ENCODE peak calls at places on chromosomes 12 and 14, in ten cellular contexts. X, F, K, I, B, H, W, Q, C and N are unnamed samples.

GRCh38 chr12:59122784-59123183 is 202.5 kb upstream of the LRIG3 start:
- DNase-seq in C (no peak), X (no peak), B (no peak), Q (no peak), W (no peak), F (no peak), H (no peak), K (no peak), I (no peak), N (no peak)

GRCh38 chr14:52918486-52918885 is 32.4 kb downstream of the FERMT2 start:
- DNase-seq in H (peak; percentile 22), K (no peak), Q (peak; percentile 12), X (no peak), B (peak; percentile 10), W (peak; percentile 57), C (no peak), I (no peak), F (no peak), N (no peak)

GRCh38 chr12:63064080-63064479 is 86.9 kb downstream of the AVPR1A start:
- DNase-seq in I (no peak), F (no peak), K (no peak), H (no peak), W (peak; percentile 3), Q (no peak), X (no peak), B (no peak), C (no peak), N (no peak)

GRCh38 chr12:12439636-12440035 is 82.8 kb downstream of the BORCS5 start:
- DNase-seq in I (no peak), F (no peak), Q (no peak), X (no peak), K (peak; percentile 45), C (peak; percentile 83), W (peak; percentile 84), H (peak; percentile 37), B (no peak), N (no peak)

GRCh38 chr12:92403210-92404175 is 257.8 kb upstream of the BTG1 start:
- DNase-seq in K (peak; percentile 92), X (no peak), C (no peak), W (no peak), B (peak; percentile 21), I (no peak), Q (peak; percentile 20), F (peak; percentile 36), H (no peak), N (no peak)

GRCh38 chr14:35050652-35051051 is 4.6 kb downstream of the FAM177A1 start:
- DNase-seq in W (no peak), F (no peak), X (no peak), Q (no peak), K (peak; percentile 79), H (no peak), B (no peak), I (no peak), C (peak; percentile 61), N (no peak)

GRCh38 chr14:104532191-104532555 is 47.4 kb upstream of the C14orf180 start:
- DNase-seq in I (no peak), X (no peak), B (no peak), F (no peak), C (no peak), W (no peak), K (no peak), Q (no peak), H (no peak), N (no peak)

GRCh38 chr14:39469094-39469710 is 37.0 kb upstream of the FBXO33 start:
- DNase-seq in C (no peak), F (peak; percentile 26), I (no peak), B (no peak), H (no peak), K (peak; percentile 45), X (no peak), Q (no peak), W (peak; percentile 61), N (no peak)

GRCh38 chr12:57096099-57096572 is 7.2 kb downstream of the NAB2 start:
- DNase-seq in B (no peak), X (peak; percentile 86), C (peak; percentile 46), Q (no peak), K (no peak), I (no peak), F (no peak), H (no peak), W (no peak), N (no peak)

GRCh38 chr12:57092876-57093411 is 4.0 kb downstream of the NAB2 start:
- DNase-seq in C (no peak), H (no peak), F (no peak), I (no peak), X (no peak), Q (no peak), W (no peak), B (no peak), K (no peak), N (no peak)

GRCh38 chr12:57093412-57094193 is 4.7 kb downstream of the NAB2 start:
- DNase-seq in F (peak; percentile 67), B (peak; percentile 93), W (peak; percentile 77), C (no peak), Q (peak; percentile 86), K (peak; percentile 72), X (peak; percentile 94), I (peak; percentile 94), H (peak; percentile 67), N (no peak)

GRCh38 chr12:57095440-57095839 is 6.5 kb downstream of the NAB2 start:
- DNase-seq in C (no peak), X (peak; percentile 84), H (no peak), I (no peak), Q (no peak), F (no peak), B (no peak), W (no peak), K (no peak), N (no peak)

DNA sequence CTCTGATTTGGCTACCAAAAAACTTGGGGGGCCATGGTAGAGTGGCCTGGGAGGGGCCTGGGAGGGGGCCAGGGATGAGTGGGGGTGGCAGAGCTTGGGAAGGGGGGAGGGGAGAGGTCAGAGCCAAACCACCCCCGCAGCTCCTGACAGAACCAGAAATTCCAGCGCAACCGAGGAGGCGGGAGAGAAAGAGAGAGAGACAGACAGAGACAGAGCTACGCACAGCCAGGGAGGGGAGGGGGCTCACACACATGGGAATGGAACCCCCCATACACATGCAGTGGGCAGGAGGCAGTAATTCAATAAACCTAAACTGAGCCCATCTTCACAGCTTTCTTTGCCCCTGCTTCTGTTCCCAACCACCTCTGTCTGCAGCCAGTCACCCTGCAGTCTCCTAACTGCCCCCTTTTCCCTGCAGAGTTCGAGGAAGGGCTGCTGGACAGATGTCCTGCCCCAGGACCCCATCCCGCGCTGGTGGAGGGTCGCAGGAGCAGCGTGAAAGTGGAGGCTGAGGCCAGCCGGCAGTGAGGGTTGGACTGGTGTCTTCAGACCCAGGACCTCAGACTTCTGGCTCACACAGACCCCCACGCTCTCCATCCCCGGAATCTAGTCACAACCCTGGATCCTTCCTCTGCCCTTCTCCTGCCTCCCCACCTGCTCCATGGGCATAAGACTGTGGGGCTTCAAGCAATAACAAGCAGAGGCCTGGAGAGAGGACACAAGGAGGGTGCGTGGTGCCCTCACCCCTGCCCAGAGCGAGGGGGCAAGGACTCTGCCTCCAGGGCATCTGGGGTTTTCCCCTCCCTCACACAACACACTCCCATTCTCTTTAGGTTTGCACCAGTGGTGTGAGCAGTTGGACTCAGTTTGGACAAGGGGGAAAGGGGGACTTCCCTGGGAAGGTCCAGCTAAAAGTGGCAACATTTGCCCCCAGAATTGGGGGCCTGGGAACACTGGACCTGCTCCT is 5.6 kb downstream of the NAB2 start:
- DNase-seq in W (no peak), B (no peak), C (peak; percentile 55), Q (no peak), I (no peak), F (no peak), X (peak; percentile 85), K (no peak), H (no peak), N (no peak)
- TF ChIP-seq POLR2A in W (no peak), B (peak; percentile 63), C (no peak), Q (peak; percentile 56), I (no peak), F (no peak), X (no peak), K (no peak), H (no peak), N (no peak)

GRCh38 chr12:56636118-56636674 is 6.1 kb upstream of the BAZ2A start:
- DNase-seq in C (peak; percentile 94), B (peak; percentile 78), I (peak; percentile 96), H (peak; percentile 95), K (peak; percentile 94), F (peak; percentile 93), X (peak; percentile 97), Q (no peak), W (peak; percentile 92), N (peak; percentile 92)
- TF ChIP-seq POLR2A in C (no peak), B (no peak), I (peak; percentile 92), H (peak; percentile 26), K (peak; percentile 72), F (peak; percentile 95), X (no peak), Q (no peak), W (no peak), N (peak; percentile 20)

GRCh38 chr12:102063066-102063465 is 1.3 kb upstream of the WASHC3 start:
- DNase-seq in K (peak; percentile 6), C (no peak), Q (no peak), F (no peak), B (no peak), I (no peak), H (no peak), X (no peak), W (peak; percentile 48), N (no peak)

GRCh38 chr12:102061096-102061555 is 665 bp downstream of the WASHC3 start:
- DNase-seq in X (no peak), H (no peak), C (no peak), W (peak; percentile 30), I (no peak), F (no peak), B (no peak), Q (no peak), K (peak; percentile 48), N (no peak)

GRCh38 chr12:102062419-102062806 is 622 bp upstream of the WASHC3 start:
- DNase-seq in W (no peak), Q (no peak), X (no peak), I (no peak), K (no peak), C (no peak), H (no peak), F (no peak), B (no peak), N (no peak)

GRCh38 chr12:102059343-102059742 is 2.4 kb downstream of the WASHC3 start:
- DNase-seq in H (no peak), C (no peak), W (peak; percentile 10), B (no peak), K (peak; percentile 9), I (no peak), X (no peak), F (no peak), Q (no peak), N (no peak)

DNA sequence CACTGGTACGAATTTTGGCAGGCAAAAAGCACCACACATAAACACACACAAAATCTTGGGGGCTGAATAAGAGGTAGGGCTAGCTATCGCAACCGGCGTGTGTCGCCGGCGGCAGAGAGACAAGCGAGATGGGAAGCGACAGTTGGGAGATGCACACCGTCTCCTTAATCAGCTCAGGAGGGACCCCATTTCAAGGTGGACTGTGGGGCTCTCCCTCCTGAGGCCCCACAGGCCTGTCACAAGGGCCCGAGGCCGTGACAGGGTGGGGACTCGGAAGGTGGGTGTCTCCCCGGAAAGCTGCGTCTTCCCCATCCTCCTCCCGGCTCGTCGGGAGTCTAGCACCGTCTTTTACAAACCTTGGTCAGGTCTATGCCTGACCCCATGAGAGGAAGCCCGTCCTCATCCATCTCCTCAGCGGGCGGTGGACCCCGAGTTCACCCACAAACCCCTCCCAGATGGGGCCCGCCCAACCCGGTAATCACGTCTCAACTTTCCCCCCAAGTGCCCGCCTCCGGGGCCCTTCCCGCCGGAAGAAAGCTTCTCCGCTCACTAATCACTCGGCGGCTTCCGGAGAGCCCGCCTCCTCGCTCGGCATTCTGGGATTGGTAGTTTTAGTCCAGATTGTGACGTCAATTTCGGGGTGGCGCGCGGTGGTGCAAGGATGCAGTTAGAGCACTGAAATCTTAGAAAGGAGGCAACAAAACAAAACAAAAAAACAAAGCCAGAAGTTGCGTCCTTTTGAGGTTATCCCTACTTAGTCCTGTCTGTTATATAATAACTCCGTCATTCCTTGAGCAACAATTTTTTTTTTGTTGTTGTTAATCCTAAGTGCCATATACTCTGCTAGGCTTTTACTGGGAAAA is at the start of gene WASHC3:
- DNase-seq in C (peak; percentile 96), W (peak; percentile 97), F (peak; percentile 96), B (peak; percentile 56), Q (peak; percentile 48), K (peak; percentile 95), X (peak; percentile 99), I (peak; percentile 98), H (peak; percentile 94), N (peak; percentile 79)
- TF ChIP-seq POLR2A in C (no peak), W (peak; percentile 75), F (peak; percentile 76), B (peak; percentile 70), Q (peak; percentile 70), K (peak; percentile 80), X (no peak), I (peak; percentile 73), H (no peak), N (peak; percentile 47)

GRCh38 chr14:86865934-86866333 is 1127.0 kb downstream of the GALC start:
- DNase-seq in I (no peak), K (peak; percentile 1), W (no peak), B (no peak), X (no peak), F (no peak), C (no peak), Q (no peak), H (no peak), N (no peak)
- TF ChIP-seq POLR2A in I (no peak), K (no peak), W (no peak), B (no peak), X (no peak), F (no peak), C (no peak), Q (no peak), H (no peak), N (no peak)